ENCODE peak calls at places on chromosomes 7 and 10, in nine cellular contexts. I, F, M, W, T, O, A, H and Q are unnamed samples.

GRCh38 chr7:135645296-135645904 is 16.9 kb upstream of the STMP1 start:
- DNase-seq in I (no peak), F (no peak), M (no peak), W (peak; percentile 58), T (no peak), O (no peak), A (no peak), H (no peak), Q (no peak)

GRCh38 chr7:134327896-134328295 is 11.2 kb upstream of the SLC35B4 start:
- DNase-seq in I (peak; percentile 66), F (no peak), M (no peak), W (peak; percentile 75), T (no peak), O (peak; percentile 35), A (no peak), H (no peak), Q (no peak)

GRCh38 chr7:126659124-126659523 is 593.6 kb downstream of the GRM8 start:
- DNase-seq in I (no peak), F (no peak), M (no peak), W (no peak), T (no peak), O (no peak), A (no peak), H (no peak), Q (no peak)

GRCh38 chr10:114709966-114710365 is 51.9 kb upstream of the ABLIM1 start:
- DNase-seq in I (no peak), F (no peak), M (no peak), W (peak; percentile 54), T (peak; percentile 57), O (no peak), A (no peak), H (no peak), Q (no peak)

GRCh38 chr7:28114056-28114455 is 66.5 kb downstream of the JAZF1 start:
- DNase-seq in I (no peak), F (no peak), M (no peak), W (no peak), T (no peak), O (no peak), A (no peak), H (no peak), Q (no peak)

GRCh38 chr7:7944619-7945282 is 23.8 kb upstream of the GLCCI1 start:
- DNase-seq in I (peak; percentile 53), F (peak; percentile 32), M (no peak), W (no peak), T (no peak), O (no peak), A (no peak), H (no peak), Q (no peak)

GRCh38 chr10:131242007-131242406 is 69.5 kb downstream of the TCERG1L start:
- DNase-seq in I (no peak), F (peak; percentile 36), M (peak; percentile 18), W (no peak), T (no peak), O (no peak), A (no peak), H (no peak), Q (no peak)

GRCh38 chr10:108014145-108014901 is 849.8 kb upstream of the SORCS1 start:
- DNase-seq in I (no peak), F (no peak), M (no peak), W (no peak), T (no peak), O (no peak), A (no peak), H (no peak), Q (no peak)

GRCh38 chr10:132808568-132809236 is 22.8 kb upstream of the NKX6-2 start:
- DNase-seq in I (no peak), F (no peak), M (no peak), W (no peak), T (no peak), O (no peak), A (no peak), H (no peak), Q (no peak)

GRCh38 chr10:132304756-132305509 is 2.8 kb downstream of the STK32C start:
- DNase-seq in I (no peak), F (no peak), M (no peak), W (no peak), T (no peak), O (no peak), A (no peak), H (no peak), Q (no peak)

GRCh38 chr10:770975-771374 is 81.5 kb upstream of the DIP2C start:
- DNase-seq in I (no peak), F (peak; percentile 25), M (no peak), W (no peak), T (no peak), O (peak; percentile 24), A (no peak), H (no peak), Q (no peak)

GRCh38 chr10:84173543-84173942 is at the start of gene GPR15LG:
- DNase-seq in I (no peak), F (no peak), M (no peak), W (no peak), T (no peak), O (peak; percentile 4), A (no peak), H (no peak), Q (no peak)

GRCh38 chr7:127968547-127968946 is 62.7 kb downstream of the LRRC4 start:
- DNase-seq in I (no peak), F (no peak), M (no peak), W (peak; percentile 12), T (no peak), O (no peak), A (no peak), H (no peak), Q (no peak)

GRCh38 chr10:100989088-100989487 is 1.7 kb downstream of the TWNK start:
- DNase-seq in I (no peak), F (no peak), M (no peak), W (no peak), T (no peak), O (no peak), A (no peak), H (no peak), Q (no peak)

GRCh38 chr7:132666786-132667185 is 90.5 kb upstream of the PLXNA4 start:
- DNase-seq in I (no peak), F (no peak), M (no peak), W (no peak), T (no peak), O (no peak), A (no peak), H (no peak), Q (no peak)

GRCh38 chr10:27535312-27535711 is 31.2 kb downstream of the RAB18 start:
- DNase-seq in I (no peak), F (no peak), M (no peak), W (no peak), T (no peak), O (no peak), A (no peak), H (no peak), Q (no peak)

GRCh38 chr7:665251-665650 is 61.2 kb upstream of the DNAAF5 start:
- DNase-seq in I (no peak), F (no peak), M (no peak), W (peak; percentile 25), T (peak; percentile 3), O (no peak), A (no peak), H (no peak), Q (no peak)

GRCh38 chr7:49817251-49817650 is 43.8 kb downstream of the VWC2 start:
- DNase-seq in I (no peak), F (no peak), M (no peak), W (no peak), T (no peak), O (no peak), A (no peak), H (no peak), Q (no peak)

GRCh38 chr10:11448545-11449244 is 162.8 kb downstream of the USP6NL start:
- DNase-seq in I (no peak), F (no peak), M (no peak), W (no peak), T (no peak), O (no peak), A (no peak), H (no peak), Q (no peak)

GRCh38 chr7:112782498-112782897 is 7.7 kb downstream of the TMEM168 start:
- DNase-seq in I (no peak), F (no peak), M (no peak), W (no peak), T (no peak), O (no peak), A (no peak), H (no peak), Q (no peak)

GRCh38 chr7:95687759-95688343 is 84.5 kb upstream of the DYNC1I1 start:
- DNase-seq in I (no peak), F (no peak), M (peak; percentile 13), W (peak; percentile 53), T (no peak), O (no peak), A (no peak), H (no peak), Q (no peak)

GRCh38 chr7:64904008-64904407 is 935 bp downstream of the ZNF273 start:
- DNase-seq in I (no peak), F (no peak), M (no peak), W (no peak), T (no peak), O (no peak), A (no peak), H (no peak), Q (no peak)
- H3K4me3 ChIP-seq in I (peak overlapping the region; percentile 98), F (peak overlapping the region; percentile 65), M (no peak overlapping the region), W (peak overlapping the region; percentile 86), T (peak overlapping the region; percentile 73), O (no peak overlapping the region), A (no peak overlapping the region), H (peak overlapping the region; percentile 85), Q (peak overlapping the region; percentile 76)

GRCh38 chr10:91117496-91117895 is 103.0 kb upstream of the PCGF5 start:
- DNase-seq in I (no peak), F (no peak), M (no peak), W (no peak), T (no peak), O (no peak), A (no peak), H (no peak), Q (no peak)
- H3K4me3 ChIP-seq in I (no peak overlapping the region), F (no peak overlapping the region), M (no peak overlapping the region), W (no peak overlapping the region), T (no peak overlapping the region), O (no peak overlapping the region), A (no peak overlapping the region), H (no peak overlapping the region), Q (no peak overlapping the region)

DNA sequence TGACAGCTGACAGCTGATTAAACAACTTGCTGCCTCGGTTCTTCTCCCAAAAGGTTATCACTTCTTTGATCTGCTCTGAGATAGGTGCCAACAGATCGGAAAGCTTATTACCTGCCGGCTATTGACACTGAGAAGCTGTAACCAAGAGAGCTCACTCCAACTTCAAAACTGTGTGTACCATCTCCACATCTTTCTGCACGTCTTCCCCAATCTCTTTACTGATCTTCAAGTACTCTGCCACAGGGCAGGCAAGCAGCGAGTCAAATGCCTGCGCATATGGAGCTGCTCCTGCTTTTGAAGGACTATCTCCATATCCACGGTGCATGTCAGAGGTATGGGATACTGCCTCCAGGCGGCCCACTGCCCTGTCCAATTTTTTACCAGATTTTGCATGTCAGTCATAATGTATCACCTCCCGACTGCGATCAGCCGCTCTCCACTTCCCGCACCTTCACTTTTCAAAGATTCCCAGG is 352 bp upstream of the ZNF485 start:
- DNase-seq in I (no peak), F (no peak), M (no peak), W (no peak), T (no peak), O (no peak), A (no peak), H (no peak), Q (no peak)
- H3K4me3 ChIP-seq in I (peak overlapping the region; percentile 62), F (peak overlapping the region; percentile 82), M (peak overlapping the region; percentile 89), W (peak overlapping the region; percentile 71), T (peak overlapping the region; percentile 86), O (peak overlapping the region; percentile 87), A (peak overlapping the region; percentile 91), H (peak overlapping the region; percentile 96), Q (peak overlapping the region; percentile 76)

GRCh38 chr10:93436577-93436976 is 45.6 kb downstream of the MYOF start:
- DNase-seq in I (no peak), F (no peak), M (no peak), W (peak; percentile 98), T (peak; percentile 92), O (no peak), A (peak; percentile 57), H (no peak), Q (peak; percentile 94)
- H3K4me3 ChIP-seq in I (no peak overlapping the region), F (no peak overlapping the region), M (no peak overlapping the region), W (no peak overlapping the region), T (no peak overlapping the region), O (no peak overlapping the region), A (no peak overlapping the region), H (no peak overlapping the region), Q (peak overlapping the region; percentile 26)